ENCODE peak calls at places on chromosomes 11 and 22, in six cellular contexts. C is NCI-H510A treated with DMSO at 0.1 percent for 48 hours; V is HuH-7; I is AG08395; W is CD4-positive, alpha-beta T cell; L is AG04450. T is an unnamed sample.

GRCh38 chr22:17945156-17945850 is 79.1 kb downstream of the MICAL3 start:
- DNase-seq in V (no peak), W (no peak), L (no peak), I (no peak), C (no peak), T (no peak)

GRCh38 chr11:30772908-30773307 is 186.8 kb upstream of the MPPED2 start:
- DNase-seq in I (no peak), V (no peak), C (no peak), W (no peak), L (no peak), T (no peak)

GRCh38 chr11:5928269-5928668 is 13.8 kb upstream of the OR56A3 start:
- DNase-seq in W (no peak), C (no peak), L (no peak), V (no peak), I (no peak), T (no peak)

GRCh38 chr22:47929073-47929472 is 1166.6 kb downstream of the TBC1D22A start:
- DNase-seq in W (no peak), V (no peak), I (no peak), C (no peak), L (no peak), T (no peak)

GRCh38 chr22:37555029-37555428 is 5.3 kb upstream of the CDC42EP1 start:
- DNase-seq in C (no peak), V (no peak), I (no peak), W (no peak), L (no peak), T (no peak)

GRCh38 chr11:126109941-126110731 is 47.5 kb upstream of the CDON start:
- DNase-seq in C (no peak), I (peak; percentile 60), L (no peak), V (no peak), W (no peak), T (no peak)

GRCh38 chr22:36743591-36744412 is 32.1 kb downstream of the IFT27 start:
- DNase-seq in V (no peak), C (no peak), W (no peak), L (no peak), I (no peak), T (peak; percentile 19)

GRCh38 chr22:20986365-20986764 is 4.3 kb downstream of the LZTR1 start:
- DNase-seq in I (no peak), C (no peak), W (no peak), L (no peak), V (no peak), T (no peak)

GRCh38 chr11:2420502-2421225 is 20.1 kb downstream of the TSSC4 start:
- DNase-seq in I (peak; percentile 92), C (peak; percentile 20), V (peak; percentile 98), L (peak; percentile 27), W (peak; percentile 62), T (peak; percentile 93)

GRCh38 chr22:36948273-36949055 is 35.0 kb downstream of the CSF2RB start:
- DNase-seq in L (no peak), C (no peak), V (no peak), I (no peak), W (no peak), T (no peak)

GRCh38 chr11:2591805-2592204 is 108.0 kb downstream of the KCNQ1OT1 start:
- DNase-seq in C (no peak), W (no peak), L (no peak), I (no peak), V (peak; percentile 1), T (no peak)

GRCh38 chr11:129785383-129786111 is 30.1 kb upstream of the TMEM45B start:
- DNase-seq in C (no peak), W (no peak), V (no peak), I (no peak), L (no peak), T (no peak)

GRCh38 chr22:44281706-44282637 is 30.8 kb downstream of the SHISAL1 start:
- DNase-seq in C (no peak), V (no peak), L (no peak), I (no peak), W (no peak), T (peak; percentile 70)

GRCh38 chr11:69601346-69601975 is 39.5 kb upstream of the CCND1 start:
- DNase-seq in C (no peak), W (no peak), I (no peak), V (peak; percentile 66), L (no peak), T (no peak)

GRCh38 chr11:35030716-35031213 is 108.2 kb upstream of the CD44 start:
- DNase-seq in I (peak; percentile 92), C (no peak), L (peak; percentile 64), W (no peak), V (no peak), T (peak; percentile 69)

GRCh38 chr11:17511571-17511970 is 32.6 kb downstream of the USH1C start:
- DNase-seq in I (no peak), V (no peak), C (no peak), W (no peak), L (no peak), T (no peak)

GRCh38 chr11:120698918-120699317 is 187.4 kb downstream of the GRIK4 start:
- DNase-seq in W (no peak), V (no peak), C (no peak), L (no peak), I (no peak), T (no peak)

GRCh38 chr11:102802341-102802740 is 4.4 kb upstream of the MMP1 start:
- DNase-seq in V (no peak), W (no peak), I (peak; percentile 83), L (peak; percentile 80), C (no peak), T (no peak)

GRCh38 chr11:3043315-3043871 is 13.8 kb downstream of the CARS1 start:
- DNase-seq in L (no peak), C (no peak), I (peak; percentile 90), V (no peak), W (no peak), T (no peak)

GRCh38 chr11:96050435-96051182 is 126.7 kb upstream of the MTMR2 start:
- DNase-seq in L (no peak), V (peak; percentile 5), I (no peak), W (no peak), C (no peak), T (no peak)

T was measured in left lung.